ENCODE peak calls at places on chromosomes 11 and 22, in five cellular contexts. One of them, this sample, is unnamed.

GRCh38 chr22:19774628-19775027 is 14.1 kb downstream of the TBX1 start:
- DNase-seq in effector memory CD4-positive, alpha-beta T cell: no peak
- DNase-seq in naive thymus-derived CD4-positive, alpha-beta T cell: no peak
- DNase-seq in CD8-positive, alpha-beta memory T cell: no peak
- DNase-seq in CD4-positive, CD25-positive, alpha-beta regulatory T cell: no peak
- DNase-seq in this sample: no peak

GRCh38 chr11:37026741-37027140 is 428.7 kb upstream of the RAG2 start:
- DNase-seq in effector memory CD4-positive, alpha-beta T cell: no peak
- DNase-seq in naive thymus-derived CD4-positive, alpha-beta T cell: no peak
- DNase-seq in CD8-positive, alpha-beta memory T cell: no peak
- DNase-seq in CD4-positive, CD25-positive, alpha-beta regulatory T cell: no peak
- DNase-seq in this sample: no peak

GRCh38 chr11:970319-970871 is 44.7 kb downstream of the AP2A2 start:
- DNase-seq in effector memory CD4-positive, alpha-beta T cell: no peak
- DNase-seq in naive thymus-derived CD4-positive, alpha-beta T cell: peak; percentile 14
- DNase-seq in CD8-positive, alpha-beta memory T cell: no peak
- DNase-seq in CD4-positive, CD25-positive, alpha-beta regulatory T cell: no peak
- DNase-seq in this sample: no peak

GRCh38 chr11:93570759-93571413 is 27.7 kb upstream of the SMCO4 start:
- DNase-seq in effector memory CD4-positive, alpha-beta T cell: no peak
- DNase-seq in naive thymus-derived CD4-positive, alpha-beta T cell: no peak
- DNase-seq in CD8-positive, alpha-beta memory T cell: no peak
- DNase-seq in CD4-positive, CD25-positive, alpha-beta regulatory T cell: no peak
- DNase-seq in this sample: no peak

GRCh38 chr11:91749231-91749630 is 475.4 kb upstream of the FAT3 start:
- DNase-seq in effector memory CD4-positive, alpha-beta T cell: no peak
- DNase-seq in naive thymus-derived CD4-positive, alpha-beta T cell: no peak
- DNase-seq in CD8-positive, alpha-beta memory T cell: no peak
- DNase-seq in CD4-positive, CD25-positive, alpha-beta regulatory T cell: no peak
- DNase-seq in this sample: no peak

GRCh38 chr22:40451230-40451629 is 80.8 kb downstream of the SGSM3 start:
- DNase-seq in effector memory CD4-positive, alpha-beta T cell: no peak
- DNase-seq in naive thymus-derived CD4-positive, alpha-beta T cell: peak; percentile 36
- DNase-seq in CD8-positive, alpha-beta memory T cell: no peak
- DNase-seq in CD4-positive, CD25-positive, alpha-beta regulatory T cell: peak; percentile 18
- DNase-seq in this sample: no peak

GRCh38 chr11:115199501-115199900 is 304.7 kb downstream of the CADM1 start:
- DNase-seq in effector memory CD4-positive, alpha-beta T cell: no peak
- DNase-seq in naive thymus-derived CD4-positive, alpha-beta T cell: no peak
- DNase-seq in CD8-positive, alpha-beta memory T cell: no peak
- DNase-seq in CD4-positive, CD25-positive, alpha-beta regulatory T cell: no peak
- DNase-seq in this sample: no peak

GRCh38 chr11:92267968-92268367 is 43.4 kb downstream of the FAT3 start:
- DNase-seq in effector memory CD4-positive, alpha-beta T cell: no peak
- DNase-seq in naive thymus-derived CD4-positive, alpha-beta T cell: no peak
- DNase-seq in CD8-positive, alpha-beta memory T cell: no peak
- DNase-seq in CD4-positive, CD25-positive, alpha-beta regulatory T cell: no peak
- DNase-seq in this sample: no peak

GRCh38 chr11:106127604-106128003 is 50.1 kb downstream of the AASDHPPT start:
- DNase-seq in effector memory CD4-positive, alpha-beta T cell: no peak
- DNase-seq in naive thymus-derived CD4-positive, alpha-beta T cell: no peak
- DNase-seq in CD8-positive, alpha-beta memory T cell: no peak
- DNase-seq in CD4-positive, CD25-positive, alpha-beta regulatory T cell: no peak
- DNase-seq in this sample: no peak

GRCh38 chr11:76628408-76628947 is 42.1 kb downstream of the LRRC32 start:
- DNase-seq in effector memory CD4-positive, alpha-beta T cell: no peak
- DNase-seq in naive thymus-derived CD4-positive, alpha-beta T cell: no peak
- DNase-seq in CD8-positive, alpha-beta memory T cell: no peak
- DNase-seq in CD4-positive, CD25-positive, alpha-beta regulatory T cell: peak; percentile 15
- DNase-seq in this sample: no peak

GRCh38 chr11:67390947-67391303 is 861 bp upstream of the RAD9A start:
- DNase-seq in effector memory CD4-positive, alpha-beta T cell: no peak
- DNase-seq in naive thymus-derived CD4-positive, alpha-beta T cell: no peak
- DNase-seq in CD8-positive, alpha-beta memory T cell: no peak
- DNase-seq in CD4-positive, CD25-positive, alpha-beta regulatory T cell: no peak
- DNase-seq in this sample: no peak

GRCh38 chr11:57596266-57596885 is 1.1 kb upstream of the SERPING1 start:
- DNase-seq in effector memory CD4-positive, alpha-beta T cell: no peak
- DNase-seq in naive thymus-derived CD4-positive, alpha-beta T cell: no peak
- DNase-seq in CD8-positive, alpha-beta memory T cell: no peak
- DNase-seq in CD4-positive, CD25-positive, alpha-beta regulatory T cell: no peak
- DNase-seq in this sample: no peak

DNA sequence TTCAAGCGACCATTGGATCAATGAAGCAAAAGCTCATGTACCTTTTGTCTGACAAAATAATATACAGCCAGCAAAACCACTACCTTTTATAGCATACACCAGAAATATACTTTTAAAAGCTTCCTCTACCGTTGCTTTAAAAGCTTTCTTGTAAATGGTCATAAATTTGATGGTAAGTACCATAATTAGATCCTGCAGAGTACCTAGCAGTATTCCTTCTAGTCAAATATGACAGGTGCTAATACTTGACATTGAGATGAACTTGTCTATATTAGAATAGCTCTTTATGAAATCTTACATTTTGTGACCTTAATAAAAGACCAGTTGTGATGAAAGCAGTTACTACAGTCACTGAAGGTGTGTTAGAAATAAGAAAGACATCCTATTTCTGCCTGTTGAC is 340.5 kb upstream of the ANO3 start:
- DNase-seq in effector memory CD4-positive, alpha-beta T cell: no peak
- DNase-seq in naive thymus-derived CD4-positive, alpha-beta T cell: no peak
- DNase-seq in CD8-positive, alpha-beta memory T cell: no peak
- DNase-seq in CD4-positive, CD25-positive, alpha-beta regulatory T cell: no peak
- DNase-seq in this sample: no peak
- H3K9me3 ChIP-seq in effector memory CD4-positive, alpha-beta T cell: no peaks in the 10 kb centered on the region
- H3K9me3 ChIP-seq in naive thymus-derived CD4-positive, alpha-beta T cell: no peaks in the 10 kb centered on the region
- H3K9me3 ChIP-seq in CD8-positive, alpha-beta memory T cell: no peaks in the 10 kb centered on the region
- H3K9me3 ChIP-seq in CD4-positive, CD25-positive, alpha-beta regulatory T cell: no peaks in the 10 kb centered on the region
- H3K9me3 ChIP-seq in this sample: no peaks in the 10 kb centered on the region

DNA sequence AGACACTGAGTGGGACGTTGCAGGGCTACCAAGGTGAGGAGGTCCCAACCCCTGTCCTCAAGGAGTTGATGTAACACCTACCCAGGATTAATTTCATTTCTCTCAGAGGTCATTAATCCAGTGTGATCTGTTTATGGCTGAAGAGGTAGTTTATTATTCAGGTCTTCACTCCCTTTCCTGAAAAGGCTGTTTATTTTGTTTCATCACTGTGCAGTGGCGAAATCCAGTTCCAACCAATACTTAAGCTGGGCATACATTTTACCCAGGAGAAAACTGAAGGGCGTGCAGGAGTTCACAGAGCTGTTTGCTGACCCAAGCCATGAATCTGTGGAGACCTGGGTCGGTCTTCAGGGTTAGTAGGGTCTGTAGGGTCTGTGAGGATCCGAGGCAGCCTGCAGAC is 2.7 kb upstream of the PTPRJ start:
- DNase-seq in effector memory CD4-positive, alpha-beta T cell: no peak
- DNase-seq in naive thymus-derived CD4-positive, alpha-beta T cell: no peak
- DNase-seq in CD8-positive, alpha-beta memory T cell: no peak
- DNase-seq in CD4-positive, CD25-positive, alpha-beta regulatory T cell: no peak
- DNase-seq in this sample: no peak
- H3K4me1 ChIP-seq in effector memory CD4-positive, alpha-beta T cell: peaks cover 6% of the 10 kb centered on the region
- H3K4me1 ChIP-seq in naive thymus-derived CD4-positive, alpha-beta T cell: peaks cover 10% of the 10 kb centered on the region
- H3K4me1 ChIP-seq in CD8-positive, alpha-beta memory T cell: peaks cover 16% of the 10 kb centered on the region
- H3K4me1 ChIP-seq in CD4-positive, CD25-positive, alpha-beta regulatory T cell: peaks cover 19% of the 10 kb centered on the region
- H3K4me1 ChIP-seq in this sample: peaks cover 35% of the 10 kb centered on the region

GRCh38 chr11:129115652-129116585 is 76.2 kb downstream of the ARHGAP32 start:
- DNase-seq in effector memory CD4-positive, alpha-beta T cell: no peak
- DNase-seq in naive thymus-derived CD4-positive, alpha-beta T cell: no peak
- DNase-seq in CD8-positive, alpha-beta memory T cell: no peak
- DNase-seq in CD4-positive, CD25-positive, alpha-beta regulatory T cell: no peak
- DNase-seq in this sample: no peak
- H3K27ac ChIP-seq in effector memory CD4-positive, alpha-beta T cell: no peak overlapping the region
- H3K27ac ChIP-seq in naive thymus-derived CD4-positive, alpha-beta T cell: no peak overlapping the region
- H3K27ac ChIP-seq in CD8-positive, alpha-beta memory T cell: no peak overlapping the region
- H3K27ac ChIP-seq in CD4-positive, CD25-positive, alpha-beta regulatory T cell: no peak overlapping the region
- H3K27ac ChIP-seq in this sample: no peak overlapping the region

GRCh38 chr22:48688366-48688765 is 1139.3 kb downstream of the BRD1 start:
- DNase-seq in effector memory CD4-positive, alpha-beta T cell: no peak
- DNase-seq in naive thymus-derived CD4-positive, alpha-beta T cell: no peak
- DNase-seq in CD8-positive, alpha-beta memory T cell: no peak
- DNase-seq in CD4-positive, CD25-positive, alpha-beta regulatory T cell: no peak
- DNase-seq in this sample: no peak
- H3K9me3 ChIP-seq in effector memory CD4-positive, alpha-beta T cell: no peaks in the 10 kb centered on the region
- H3K9me3 ChIP-seq in naive thymus-derived CD4-positive, alpha-beta T cell: no peaks in the 10 kb centered on the region
- H3K9me3 ChIP-seq in CD8-positive, alpha-beta memory T cell: no peaks in the 10 kb centered on the region
- H3K9me3 ChIP-seq in CD4-positive, CD25-positive, alpha-beta regulatory T cell: no peaks in the 10 kb centered on the region
- H3K9me3 ChIP-seq in this sample: no peaks in the 10 kb centered on the region

DNA sequence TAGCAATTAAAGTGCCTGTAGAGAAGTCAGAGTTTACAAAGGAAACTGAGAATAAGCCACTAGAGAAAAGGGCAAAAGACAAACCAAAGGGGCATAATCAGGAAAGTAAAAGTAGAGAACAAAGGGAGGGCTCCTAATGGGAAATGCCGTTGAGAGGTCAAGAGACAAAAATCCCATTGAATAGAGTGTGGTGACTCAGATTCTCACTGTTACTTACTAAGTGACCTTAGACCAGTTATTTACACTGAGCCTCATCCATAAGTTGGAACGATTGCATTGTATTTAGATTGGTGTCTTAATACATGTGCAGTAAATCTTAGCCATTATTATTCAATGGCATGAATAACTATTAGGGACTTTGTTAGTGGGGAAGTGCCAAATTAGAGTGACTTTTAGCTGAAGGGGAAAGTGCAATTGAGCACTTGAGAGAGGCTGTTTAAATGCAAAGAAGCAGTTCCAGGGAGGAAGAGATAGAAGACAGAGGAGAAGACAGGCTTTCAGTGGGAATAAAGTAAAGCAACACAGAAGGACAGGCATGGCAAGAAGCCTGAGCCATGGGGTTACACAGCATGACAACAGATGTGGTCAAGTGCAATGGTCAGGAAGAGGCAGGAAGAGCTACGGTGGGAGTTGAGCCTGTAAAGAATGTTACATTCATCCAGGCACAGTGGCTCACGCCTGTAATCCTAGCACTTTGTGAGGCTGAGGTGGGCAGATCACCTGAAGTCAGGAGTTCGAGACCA is 82.6 kb downstream of the UBASH3B start:
- DNase-seq in effector memory CD4-positive, alpha-beta T cell: no peak
- DNase-seq in naive thymus-derived CD4-positive, alpha-beta T cell: no peak
- DNase-seq in CD8-positive, alpha-beta memory T cell: no peak
- DNase-seq in CD4-positive, CD25-positive, alpha-beta regulatory T cell: no peak
- DNase-seq in this sample: no peak
- H3K4me1 ChIP-seq in effector memory CD4-positive, alpha-beta T cell: peaks cover 21% of the 10 kb centered on the region
- H3K4me1 ChIP-seq in naive thymus-derived CD4-positive, alpha-beta T cell: peaks cover 52% of the 10 kb centered on the region
- H3K4me1 ChIP-seq in CD8-positive, alpha-beta memory T cell: peaks cover 43% of the 10 kb centered on the region
- H3K4me1 ChIP-seq in CD4-positive, CD25-positive, alpha-beta regulatory T cell: peaks cover 37% of the 10 kb centered on the region
- H3K4me1 ChIP-seq in this sample: peaks cover 3% of the 10 kb centered on the region

DNA sequence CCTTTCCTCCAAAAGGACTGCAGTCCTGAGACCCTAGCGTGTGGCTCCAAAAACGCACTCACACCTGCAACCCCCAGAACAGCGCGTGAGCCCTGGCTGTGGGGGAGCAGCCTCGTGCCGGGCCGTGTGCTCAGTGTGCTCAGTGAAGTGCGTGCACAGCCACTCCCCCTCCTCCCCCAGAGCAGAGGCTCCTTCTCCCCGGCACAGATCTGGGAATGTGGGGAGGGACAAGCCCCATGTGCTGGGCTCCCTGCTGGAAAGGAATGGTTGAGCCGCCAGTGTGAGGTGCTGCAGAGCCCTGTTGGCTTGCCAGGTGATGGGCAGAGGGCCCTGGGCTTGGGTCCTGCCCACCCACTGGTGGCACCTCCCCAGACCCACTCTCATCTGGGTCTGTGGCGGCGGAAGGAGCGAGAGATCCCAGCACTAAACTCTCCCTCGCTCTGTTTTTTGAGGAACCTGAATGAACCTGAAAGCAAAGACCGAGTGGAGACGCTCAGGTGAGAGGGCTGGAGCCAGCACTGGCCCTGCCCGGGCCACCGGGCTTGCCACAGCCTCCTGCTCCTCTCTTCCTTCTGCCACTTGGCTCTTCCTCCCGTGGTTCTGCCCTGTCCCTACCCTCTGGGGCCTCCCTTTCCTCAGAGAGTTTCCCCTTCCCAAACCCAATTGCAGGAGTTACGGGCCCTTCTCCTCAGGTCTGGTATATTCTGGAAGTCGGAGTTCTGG is 9.0 kb downstream of the RCOR2 start:
- DNase-seq in effector memory CD4-positive, alpha-beta T cell: no peak
- DNase-seq in naive thymus-derived CD4-positive, alpha-beta T cell: no peak
- DNase-seq in CD8-positive, alpha-beta memory T cell: no peak
- DNase-seq in CD4-positive, CD25-positive, alpha-beta regulatory T cell: no peak
- DNase-seq in this sample: no peak
- H3K27ac ChIP-seq in effector memory CD4-positive, alpha-beta T cell: no peak overlapping the region
- H3K27ac ChIP-seq in naive thymus-derived CD4-positive, alpha-beta T cell: no peak overlapping the region
- H3K27ac ChIP-seq in CD8-positive, alpha-beta memory T cell: no peak overlapping the region
- H3K27ac ChIP-seq in CD4-positive, CD25-positive, alpha-beta regulatory T cell: no peak overlapping the region
- H3K27ac ChIP-seq in this sample: no peak overlapping the region

DNA sequence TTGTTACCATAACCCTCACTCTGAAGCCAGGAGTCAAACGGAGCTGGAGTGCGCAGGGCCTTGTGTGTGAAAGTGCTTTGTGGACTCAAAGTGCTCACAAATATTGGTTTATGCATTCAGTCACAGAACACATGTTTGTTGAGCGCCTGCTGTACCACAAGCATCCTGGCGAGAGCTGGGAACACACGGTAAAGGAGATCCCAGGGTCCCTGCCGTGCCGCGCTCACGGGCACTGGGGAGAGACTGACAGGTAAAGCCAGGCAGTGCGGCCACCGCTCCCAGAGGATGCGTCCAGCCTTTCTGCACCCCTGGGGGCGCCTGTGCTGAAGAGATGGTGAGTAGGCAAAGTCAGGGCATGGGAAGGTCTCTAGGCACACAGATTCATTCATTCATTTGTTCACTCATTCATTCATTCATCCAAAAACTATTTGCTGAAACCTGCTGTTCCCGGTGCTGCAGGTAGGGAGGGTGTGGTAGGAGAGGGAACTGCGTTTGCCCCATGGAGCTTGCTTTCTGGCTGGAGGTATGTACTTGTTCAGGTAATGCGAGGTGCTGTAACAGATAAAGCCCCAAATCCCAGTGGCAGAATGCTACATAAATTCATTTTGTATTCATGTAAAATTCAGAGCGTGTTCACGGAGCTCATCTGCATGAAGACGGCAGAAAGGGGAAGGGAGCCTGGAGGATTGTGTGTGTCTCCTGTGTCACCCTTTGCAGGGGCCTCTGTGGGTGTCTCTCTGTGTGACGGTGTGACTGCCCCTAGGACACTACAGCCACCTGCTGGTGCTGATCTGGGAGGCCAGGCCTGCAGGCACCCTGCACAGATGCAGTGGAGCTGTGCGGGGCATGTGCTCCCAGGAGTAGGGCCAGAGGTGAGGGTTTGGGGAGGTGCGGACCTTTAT is 167.0 kb upstream of the B3GAT1 start:
- DNase-seq in effector memory CD4-positive, alpha-beta T cell: no peak
- DNase-seq in naive thymus-derived CD4-positive, alpha-beta T cell: no peak
- DNase-seq in CD8-positive, alpha-beta memory T cell: no peak
- DNase-seq in CD4-positive, CD25-positive, alpha-beta regulatory T cell: no peak
- DNase-seq in this sample: no peak
- H3K9me3 ChIP-seq in effector memory CD4-positive, alpha-beta T cell: no peaks in the 10 kb centered on the region
- H3K9me3 ChIP-seq in naive thymus-derived CD4-positive, alpha-beta T cell: no peaks in the 10 kb centered on the region
- H3K9me3 ChIP-seq in CD8-positive, alpha-beta memory T cell: no peaks in the 10 kb centered on the region
- H3K9me3 ChIP-seq in CD4-positive, CD25-positive, alpha-beta regulatory T cell: no peaks in the 10 kb centered on the region
- H3K9me3 ChIP-seq in this sample: no peaks in the 10 kb centered on the region

GRCh38 chr11:27214713-27215112 is 148.3 kb downstream of the CCDC34 start:
- DNase-seq in effector memory CD4-positive, alpha-beta T cell: no peak
- DNase-seq in naive thymus-derived CD4-positive, alpha-beta T cell: no peak
- DNase-seq in CD8-positive, alpha-beta memory T cell: no peak
- DNase-seq in CD4-positive, CD25-positive, alpha-beta regulatory T cell: no peak
- DNase-seq in this sample: no peak
- H3K4me1 ChIP-seq in effector memory CD4-positive, alpha-beta T cell: no peaks in the 10 kb centered on the region
- H3K4me1 ChIP-seq in naive thymus-derived CD4-positive, alpha-beta T cell: no peaks in the 10 kb centered on the region
- H3K4me1 ChIP-seq in CD8-positive, alpha-beta memory T cell: no peaks in the 10 kb centered on the region
- H3K4me1 ChIP-seq in CD4-positive, CD25-positive, alpha-beta regulatory T cell: no peaks in the 10 kb centered on the region
- H3K4me1 ChIP-seq in this sample: peaks cover 14% of the 10 kb centered on the region

This sample was measured in esophagus squamous epithelium.